ENCODE peak calls at places on chromosomes 1 and 21, in five cellular contexts. One of them, this sample, is unnamed.

GRCh38 chr21:46092811-46093667 is 4.9 kb upstream of the COL6A2 start:
- DNase-seq in fibroblast of the aortic adventitia: no peak
- DNase-seq in activated CD8-positive, alpha-beta memory T cell treated with anti-CD3 and anti-CD28 coated beads, Interleukin-2, amount 50 U/mL, for 4 hours: no peak
- DNase-seq in SW 1271: no peak
- DNase-seq in T47D: no peak
- DNase-seq in this sample: no peak

GRCh38 chr21:41752231-41752681 is 14.6 kb downstream of the RIPK4 start:
- DNase-seq in fibroblast of the aortic adventitia: peak; percentile 56
- DNase-seq in activated CD8-positive, alpha-beta memory T cell treated with anti-CD3 and anti-CD28 coated beads, Interleukin-2, amount 50 U/mL, for 4 hours: no peak
- DNase-seq in SW 1271: no peak
- DNase-seq in T47D: no peak
- DNase-seq in this sample: no peak

GRCh38 chr1:160243767-160244166 is 18.6 kb downstream of the DCAF8 start:
- DNase-seq in fibroblast of the aortic adventitia: no peak
- DNase-seq in activated CD8-positive, alpha-beta memory T cell treated with anti-CD3 and anti-CD28 coated beads, Interleukin-2, amount 50 U/mL, for 4 hours: no peak
- DNase-seq in SW 1271: no peak
- DNase-seq in T47D: no peak
- DNase-seq in this sample: no peak

GRCh38 chr1:173294853-173295252 is 87.7 kb upstream of the TNFSF4 start:
- DNase-seq in fibroblast of the aortic adventitia: no peak
- DNase-seq in activated CD8-positive, alpha-beta memory T cell treated with anti-CD3 and anti-CD28 coated beads, Interleukin-2, amount 50 U/mL, for 4 hours: no peak
- DNase-seq in SW 1271: no peak
- DNase-seq in T47D: no peak
- DNase-seq in this sample: no peak

GRCh38 chr21:35924714-35925301 is 135.5 kb downstream of the SETD4 start:
- DNase-seq in fibroblast of the aortic adventitia: peak; percentile 54
- DNase-seq in activated CD8-positive, alpha-beta memory T cell treated with anti-CD3 and anti-CD28 coated beads, Interleukin-2, amount 50 U/mL, for 4 hours: no peak
- DNase-seq in SW 1271: no peak
- DNase-seq in T47D: no peak
- DNase-seq in this sample: no peak

GRCh38 chr1:3069491-3070303 is 694 bp downstream of the PRDM16 start:
- DNase-seq in fibroblast of the aortic adventitia: peak; percentile 81
- DNase-seq in activated CD8-positive, alpha-beta memory T cell treated with anti-CD3 and anti-CD28 coated beads, Interleukin-2, amount 50 U/mL, for 4 hours: no peak
- DNase-seq in SW 1271: peak; percentile 58
- DNase-seq in T47D: peak; percentile 39
- DNase-seq in this sample: no peak

GRCh38 chr1:67941155-67941554 is 107.9 kb upstream of the GNG12 start:
- DNase-seq in fibroblast of the aortic adventitia: no peak
- DNase-seq in activated CD8-positive, alpha-beta memory T cell treated with anti-CD3 and anti-CD28 coated beads, Interleukin-2, amount 50 U/mL, for 4 hours: no peak
- DNase-seq in SW 1271: no peak
- DNase-seq in T47D: no peak
- DNase-seq in this sample: no peak

GRCh38 chr21:41068411-41069304 is 99.3 kb upstream of the BACE2 start:
- DNase-seq in fibroblast of the aortic adventitia: peak; percentile 17
- DNase-seq in activated CD8-positive, alpha-beta memory T cell treated with anti-CD3 and anti-CD28 coated beads, Interleukin-2, amount 50 U/mL, for 4 hours: peak; percentile 61
- DNase-seq in SW 1271: peak; percentile 5
- DNase-seq in T47D: peak; percentile 90
- DNase-seq in this sample: peak; percentile 96

GRCh38 chr1:115507256-115507589 is 134.5 kb upstream of the VANGL1 start:
- DNase-seq in fibroblast of the aortic adventitia: peak; percentile 69
- DNase-seq in activated CD8-positive, alpha-beta memory T cell treated with anti-CD3 and anti-CD28 coated beads, Interleukin-2, amount 50 U/mL, for 4 hours: no peak
- DNase-seq in SW 1271: no peak
- DNase-seq in T47D: peak; percentile 15
- DNase-seq in this sample: peak; percentile 8

GRCh38 chr1:241990040-241990439 is 8.9 kb downstream of the MAP1LC3C start:
- DNase-seq in fibroblast of the aortic adventitia: peak; percentile 95
- DNase-seq in activated CD8-positive, alpha-beta memory T cell treated with anti-CD3 and anti-CD28 coated beads, Interleukin-2, amount 50 U/mL, for 4 hours: no peak
- DNase-seq in SW 1271: peak; percentile 8
- DNase-seq in T47D: peak; percentile 24
- DNase-seq in this sample: peak; percentile 3

GRCh38 chr1:101496109-101496508 is 259.3 kb downstream of the S1PR1 start:
- DNase-seq in fibroblast of the aortic adventitia: no peak
- DNase-seq in activated CD8-positive, alpha-beta memory T cell treated with anti-CD3 and anti-CD28 coated beads, Interleukin-2, amount 50 U/mL, for 4 hours: no peak
- DNase-seq in SW 1271: no peak
- DNase-seq in T47D: no peak
- DNase-seq in this sample: no peak

GRCh38 chr1:219066098-219066497 is 107.6 kb upstream of the LYPLAL1 start:
- DNase-seq in fibroblast of the aortic adventitia: no peak
- DNase-seq in activated CD8-positive, alpha-beta memory T cell treated with anti-CD3 and anti-CD28 coated beads, Interleukin-2, amount 50 U/mL, for 4 hours: no peak
- DNase-seq in SW 1271: no peak
- DNase-seq in T47D: no peak
- DNase-seq in this sample: no peak

GRCh38 chr1:182377175-182377574 is 14.4 kb downstream of the GLUL start:
- DNase-seq in fibroblast of the aortic adventitia: no peak
- DNase-seq in activated CD8-positive, alpha-beta memory T cell treated with anti-CD3 and anti-CD28 coated beads, Interleukin-2, amount 50 U/mL, for 4 hours: no peak
- DNase-seq in SW 1271: no peak
- DNase-seq in T47D: no peak
- DNase-seq in this sample: no peak

GRCh38 chr1:205939690-205940330 is 3.4 kb downstream of the SLC26A9 start:
- DNase-seq in fibroblast of the aortic adventitia: no peak
- DNase-seq in activated CD8-positive, alpha-beta memory T cell treated with anti-CD3 and anti-CD28 coated beads, Interleukin-2, amount 50 U/mL, for 4 hours: no peak
- DNase-seq in SW 1271: no peak
- DNase-seq in T47D: no peak
- DNase-seq in this sample: peak; percentile 78

GRCh38 chr21:37712204-37712934 is 203.9 kb downstream of the KCNJ6 start:
- DNase-seq in fibroblast of the aortic adventitia: peak; percentile 77
- DNase-seq in activated CD8-positive, alpha-beta memory T cell treated with anti-CD3 and anti-CD28 coated beads, Interleukin-2, amount 50 U/mL, for 4 hours: no peak
- DNase-seq in SW 1271: peak; percentile 65
- DNase-seq in T47D: peak; percentile 78
- DNase-seq in this sample: peak; percentile 82

GRCh38 chr1:3577711-3578432 is 33.4 kb downstream of the MEGF6 start:
- DNase-seq in fibroblast of the aortic adventitia: no peak
- DNase-seq in activated CD8-positive, alpha-beta memory T cell treated with anti-CD3 and anti-CD28 coated beads, Interleukin-2, amount 50 U/mL, for 4 hours: no peak
- DNase-seq in SW 1271: no peak
- DNase-seq in T47D: no peak
- DNase-seq in this sample: no peak

GRCh38 chr21:37006521-37007291 is at the start of gene RIPPLY3:
- DNase-seq in fibroblast of the aortic adventitia: peak; percentile 8
- DNase-seq in activated CD8-positive, alpha-beta memory T cell treated with anti-CD3 and anti-CD28 coated beads, Interleukin-2, amount 50 U/mL, for 4 hours: no peak
- DNase-seq in SW 1271: no peak
- DNase-seq in T47D: peak; percentile 51
- DNase-seq in this sample: peak; percentile 67

GRCh38 chr21:41361053-41361785 is 608 bp upstream of the MX2 start:
- DNase-seq in fibroblast of the aortic adventitia: no peak
- DNase-seq in activated CD8-positive, alpha-beta memory T cell treated with anti-CD3 and anti-CD28 coated beads, Interleukin-2, amount 50 U/mL, for 4 hours: no peak
- DNase-seq in SW 1271: no peak
- DNase-seq in T47D: no peak
- DNase-seq in this sample: no peak

GRCh38 chr21:33651965-33652680 is 9.8 kb downstream of the ITSN1 start:
- DNase-seq in fibroblast of the aortic adventitia: no peak
- DNase-seq in activated CD8-positive, alpha-beta memory T cell treated with anti-CD3 and anti-CD28 coated beads, Interleukin-2, amount 50 U/mL, for 4 hours: no peak
- DNase-seq in SW 1271: no peak
- DNase-seq in T47D: no peak
- DNase-seq in this sample: peak; percentile 21

GRCh38 chr1:76278711-76279386 is 204.3 kb downstream of the ST6GALNAC3 start:
- DNase-seq in fibroblast of the aortic adventitia: peak; percentile 1
- DNase-seq in activated CD8-positive, alpha-beta memory T cell treated with anti-CD3 and anti-CD28 coated beads, Interleukin-2, amount 50 U/mL, for 4 hours: no peak
- DNase-seq in SW 1271: no peak
- DNase-seq in T47D: peak; percentile 3
- DNase-seq in this sample: no peak

GRCh38 chr1:147665521-147665920 is 4.8 kb downstream of the ACP6 start:
- DNase-seq in fibroblast of the aortic adventitia: no peak
- DNase-seq in activated CD8-positive, alpha-beta memory T cell treated with anti-CD3 and anti-CD28 coated beads, Interleukin-2, amount 50 U/mL, for 4 hours: no peak
- DNase-seq in SW 1271: no peak
- DNase-seq in T47D: peak; percentile 23
- DNase-seq in this sample: no peak

GRCh38 chr21:43369124-43369523 is 57.8 kb downstream of the SIK1 start:
- DNase-seq in fibroblast of the aortic adventitia: no peak
- DNase-seq in activated CD8-positive, alpha-beta memory T cell treated with anti-CD3 and anti-CD28 coated beads, Interleukin-2, amount 50 U/mL, for 4 hours: no peak
- DNase-seq in SW 1271: no peak
- DNase-seq in T47D: no peak
- DNase-seq in this sample: no peak

GRCh38 chr1:175774921-175775320 is 31.5 kb upstream of the TNR start:
- DNase-seq in fibroblast of the aortic adventitia: no peak
- DNase-seq in activated CD8-positive, alpha-beta memory T cell treated with anti-CD3 and anti-CD28 coated beads, Interleukin-2, amount 50 U/mL, for 4 hours: no peak
- DNase-seq in SW 1271: no peak
- DNase-seq in T47D: no peak
- DNase-seq in this sample: no peak

GRCh38 chr1:11501491-11501897 is 22.5 kb downstream of the DISP3 start:
- DNase-seq in fibroblast of the aortic adventitia: no peak
- DNase-seq in activated CD8-positive, alpha-beta memory T cell treated with anti-CD3 and anti-CD28 coated beads, Interleukin-2, amount 50 U/mL, for 4 hours: no peak
- DNase-seq in SW 1271: no peak
- DNase-seq in T47D: no peak
- DNase-seq in this sample: no peak

GRCh38 chr1:180926164-180926981 is 13.7 kb downstream of the KIAA1614 start:
- DNase-seq in fibroblast of the aortic adventitia: peak; percentile 68
- DNase-seq in activated CD8-positive, alpha-beta memory T cell treated with anti-CD3 and anti-CD28 coated beads, Interleukin-2, amount 50 U/mL, for 4 hours: no peak
- DNase-seq in SW 1271: no peak
- DNase-seq in T47D: no peak
- DNase-seq in this sample: peak; percentile 69

GRCh38 chr1:156664949-156665411 is 12.2 kb downstream of the NES start:
- DNase-seq in fibroblast of the aortic adventitia: no peak
- DNase-seq in activated CD8-positive, alpha-beta memory T cell treated with anti-CD3 and anti-CD28 coated beads, Interleukin-2, amount 50 U/mL, for 4 hours: no peak
- DNase-seq in SW 1271: no peak
- DNase-seq in T47D: no peak
- DNase-seq in this sample: peak; percentile 71

GRCh38 chr1:229557913-229558414 is 543 bp downstream of the ABCB10 start:
- DNase-seq in fibroblast of the aortic adventitia: no peak
- DNase-seq in activated CD8-positive, alpha-beta memory T cell treated with anti-CD3 and anti-CD28 coated beads, Interleukin-2, amount 50 U/mL, for 4 hours: peak; percentile 41
- DNase-seq in SW 1271: no peak
- DNase-seq in T47D: peak; percentile 45
- DNase-seq in this sample: peak; percentile 72

GRCh38 chr1:43434256-43434655 is 19.5 kb downstream of the HYI start:
- DNase-seq in fibroblast of the aortic adventitia: no peak
- DNase-seq in activated CD8-positive, alpha-beta memory T cell treated with anti-CD3 and anti-CD28 coated beads, Interleukin-2, amount 50 U/mL, for 4 hours: no peak
- DNase-seq in SW 1271: no peak
- DNase-seq in T47D: no peak
- DNase-seq in this sample: no peak

GRCh38 chr1:150764617-150765090 is 924 bp downstream of the CTSS start:
- DNase-seq in fibroblast of the aortic adventitia: peak; percentile 96
- DNase-seq in activated CD8-positive, alpha-beta memory T cell treated with anti-CD3 and anti-CD28 coated beads, Interleukin-2, amount 50 U/mL, for 4 hours: no peak
- DNase-seq in SW 1271: peak; percentile 21
- DNase-seq in T47D: peak; percentile 18
- DNase-seq in this sample: no peak

GRCh38 chr1:12407050-12407961 is 177.5 kb downstream of the VPS13D start:
- DNase-seq in fibroblast of the aortic adventitia: peak; percentile 80
- DNase-seq in activated CD8-positive, alpha-beta memory T cell treated with anti-CD3 and anti-CD28 coated beads, Interleukin-2, amount 50 U/mL, for 4 hours: no peak
- DNase-seq in SW 1271: no peak
- DNase-seq in T47D: peak; percentile 35
- DNase-seq in this sample: no peak

GRCh38 chr21:41302976-41303375 is 13.6 kb upstream of the FAM3B start:
- DNase-seq in fibroblast of the aortic adventitia: no peak
- DNase-seq in activated CD8-positive, alpha-beta memory T cell treated with anti-CD3 and anti-CD28 coated beads, Interleukin-2, amount 50 U/mL, for 4 hours: no peak
- DNase-seq in SW 1271: no peak
- DNase-seq in T47D: peak; percentile 35
- DNase-seq in this sample: no peak

GRCh38 chr1:27142464-27142863 is 12.5 kb downstream of the SLC9A1 start:
- DNase-seq in fibroblast of the aortic adventitia: no peak
- DNase-seq in activated CD8-positive, alpha-beta memory T cell treated with anti-CD3 and anti-CD28 coated beads, Interleukin-2, amount 50 U/mL, for 4 hours: peak; percentile 29
- DNase-seq in SW 1271: no peak
- DNase-seq in T47D: peak; percentile 76
- DNase-seq in this sample: peak; percentile 85

GRCh38 chr1:183604811-183605210 is 14.6 kb upstream of the NCF2 start:
- DNase-seq in fibroblast of the aortic adventitia: no peak
- DNase-seq in activated CD8-positive, alpha-beta memory T cell treated with anti-CD3 and anti-CD28 coated beads, Interleukin-2, amount 50 U/mL, for 4 hours: no peak
- DNase-seq in SW 1271: no peak
- DNase-seq in T47D: no peak
- DNase-seq in this sample: no peak

GRCh38 chr1:220879090-220879508 is at the start of gene HLX:
- DNase-seq in fibroblast of the aortic adventitia: peak; percentile 93
- DNase-seq in activated CD8-positive, alpha-beta memory T cell treated with anti-CD3 and anti-CD28 coated beads, Interleukin-2, amount 50 U/mL, for 4 hours: no peak
- DNase-seq in SW 1271: peak; percentile 73
- DNase-seq in T47D: peak; percentile 71
- DNase-seq in this sample: peak; percentile 41

GRCh38 chr1:51756290-51756689 is 122.2 kb downstream of the NRDC start:
- DNase-seq in fibroblast of the aortic adventitia: no peak
- DNase-seq in activated CD8-positive, alpha-beta memory T cell treated with anti-CD3 and anti-CD28 coated beads, Interleukin-2, amount 50 U/mL, for 4 hours: no peak
- DNase-seq in SW 1271: no peak
- DNase-seq in T47D: no peak
- DNase-seq in this sample: no peak

GRCh38 chr1:168476588-168477379 is 67.0 kb downstream of the XCL2 start:
- DNase-seq in fibroblast of the aortic adventitia: no peak
- DNase-seq in activated CD8-positive, alpha-beta memory T cell treated with anti-CD3 and anti-CD28 coated beads, Interleukin-2, amount 50 U/mL, for 4 hours: no peak
- DNase-seq in SW 1271: no peak
- DNase-seq in T47D: no peak
- DNase-seq in this sample: no peak

GRCh38 chr1:66503841-66504470 is 30.0 kb upstream of the SGIP1 start:
- DNase-seq in fibroblast of the aortic adventitia: peak; percentile 83
- DNase-seq in activated CD8-positive, alpha-beta memory T cell treated with anti-CD3 and anti-CD28 coated beads, Interleukin-2, amount 50 U/mL, for 4 hours: no peak
- DNase-seq in SW 1271: peak; percentile 54
- DNase-seq in T47D: peak; percentile 65
- DNase-seq in this sample: peak; percentile 84

GRCh38 chr1:55750020-55750995 is 535.1 kb upstream of the USP24 start:
- DNase-seq in fibroblast of the aortic adventitia: no peak
- DNase-seq in activated CD8-positive, alpha-beta memory T cell treated with anti-CD3 and anti-CD28 coated beads, Interleukin-2, amount 50 U/mL, for 4 hours: no peak
- DNase-seq in SW 1271: no peak
- DNase-seq in T47D: no peak
- DNase-seq in this sample: no peak